ENCODE peak calls at places on chromosome 21, in five cellular contexts. O is sigmoid colon; Y is CD4-positive, alpha-beta memory T cell; D is cardiac muscle cell; G is A673. W is an unnamed sample. For H3K4me1, the result is how much of the 10 kb centered on the place peaks cover.

GRCh38 chr21:38984982-38985422 is 179.3 kb downstream of the ETS2 start:
- DNase-seq in O (no peak), Y (no peak), D (peak), G (peak), W (peak)

GRCh38 chr21:38806153-38806941 is 618 bp downstream of the ETS2 start:
- DNase-seq in O (peak), Y (peak), D (no peak), G (peak), W (peak)

GRCh38 chr21:39556176-39556575 is 56.6 kb upstream of the B3GALT5 start:
- DNase-seq in O (no peak), Y (no peak), D (no peak), G (no peak), W (no peak)

GRCh38 chr21:40186036-40186435 is 318.8 kb downstream of the PCP4 start:
- DNase-seq in O (no peak), Y (no peak), D (no peak), G (no peak), W (no peak)

GRCh38 chr21:28339403-28339802 is 653.3 kb downstream of the LTN1 start:
- DNase-seq in O (no peak), Y (no peak), D (no peak), G (no peak), W (no peak)

GRCh38 chr21:19510057-19510456 is 1106.5 kb upstream of the TMPRSS15 start:
- DNase-seq in O (no peak), Y (no peak), D (no peak), G (no peak), W (no peak)

GRCh38 chr21:39388038-39388810 is 39.3 kb upstream of the HMGN1 start:
- DNase-seq in O (peak), Y (peak), D (peak), G (peak), W (peak)

GRCh38 chr21:45323487-45324380 is 36.0 kb upstream of the POFUT2 start:
- DNase-seq in O (peak), Y (no peak), D (peak), G (no peak), W (no peak)

GRCh38 chr21:44520326-44521300 is 19.4 kb downstream of the KRTAP10-1 start:
- DNase-seq in O (peak), Y (no peak), D (no peak), G (no peak), W (no peak)

GRCh38 chr21:40200962-40201361 is 333.7 kb downstream of the PCP4 start:
- DNase-seq in O (no peak), Y (no peak), D (no peak), G (no peak), W (no peak)

GRCh38 chr21:31630062-31630711 is 29.3 kb upstream of the SOD1 start:
- DNase-seq in O (no peak), Y (no peak), D (peak), G (peak), W (no peak)

GRCh38 chr21:15425049-15425448 is 304.7 kb upstream of the USP25 start:
- DNase-seq in O (no peak), Y (no peak), D (no peak), G (no peak), W (no peak)

GRCh38 chr21:39736716-39737115 is 8.3 kb upstream of the IGSF5 start:
- DNase-seq in O (no peak), Y (no peak), D (no peak), G (no peak), W (no peak)

GRCh38 chr21:22855581-22855980 is 1857.4 kb downstream of the NCAM2 start:
- DNase-seq in O (no peak), Y (no peak), D (no peak), G (no peak), W (no peak)

GRCh38 chr21:40053007-40053406 is 185.8 kb downstream of the PCP4 start:
- DNase-seq in O (peak), Y (no peak), D (no peak), G (no peak), W (no peak)

GRCh38 chr21:29258626-29259335 is 39.9 kb upstream of the BACH1 start:
- DNase-seq in O (no peak), Y (no peak), D (peak), G (no peak), W (no peak)

GRCh38 chr21:31991356-31992331 is 118.8 kb downstream of the HUNK start:
- DNase-seq in O (no peak), Y (no peak), D (no peak), G (no peak), W (no peak)

GRCh38 chr21:29938968-29939858 is 583 bp downstream of the GRIK1 start:
- DNase-seq in O (peak), Y (no peak), D (peak), G (peak), W (peak)

GRCh38 chr21:39612233-39613028 is at the start of gene B3GALT5:
- DNase-seq in O (no peak), Y (no peak), D (no peak), G (peak), W (no peak)

GRCh38 chr21:39863111-39863510 is 4.1 kb upstream of the PCP4 start:
- DNase-seq in O (no peak), Y (no peak), D (no peak), G (no peak), W (no peak)

GRCh38 chr21:32797679-32798078 is 26.1 kb upstream of the PAXBP1 start:
- DNase-seq in O (no peak), Y (no peak), D (no peak), G (no peak), W (no peak)

GRCh38 chr21:45124596-45124995 is 50.2 kb downstream of the ADARB1 start:
- DNase-seq in O (no peak), Y (no peak), D (no peak), G (no peak), W (no peak)

GRCh38 chr21:14533555-14534400 is 12.3 kb downstream of the SAMSN1 start:
- DNase-seq in O (no peak), Y (peak), D (peak), G (peak), W (no peak)

DNA sequence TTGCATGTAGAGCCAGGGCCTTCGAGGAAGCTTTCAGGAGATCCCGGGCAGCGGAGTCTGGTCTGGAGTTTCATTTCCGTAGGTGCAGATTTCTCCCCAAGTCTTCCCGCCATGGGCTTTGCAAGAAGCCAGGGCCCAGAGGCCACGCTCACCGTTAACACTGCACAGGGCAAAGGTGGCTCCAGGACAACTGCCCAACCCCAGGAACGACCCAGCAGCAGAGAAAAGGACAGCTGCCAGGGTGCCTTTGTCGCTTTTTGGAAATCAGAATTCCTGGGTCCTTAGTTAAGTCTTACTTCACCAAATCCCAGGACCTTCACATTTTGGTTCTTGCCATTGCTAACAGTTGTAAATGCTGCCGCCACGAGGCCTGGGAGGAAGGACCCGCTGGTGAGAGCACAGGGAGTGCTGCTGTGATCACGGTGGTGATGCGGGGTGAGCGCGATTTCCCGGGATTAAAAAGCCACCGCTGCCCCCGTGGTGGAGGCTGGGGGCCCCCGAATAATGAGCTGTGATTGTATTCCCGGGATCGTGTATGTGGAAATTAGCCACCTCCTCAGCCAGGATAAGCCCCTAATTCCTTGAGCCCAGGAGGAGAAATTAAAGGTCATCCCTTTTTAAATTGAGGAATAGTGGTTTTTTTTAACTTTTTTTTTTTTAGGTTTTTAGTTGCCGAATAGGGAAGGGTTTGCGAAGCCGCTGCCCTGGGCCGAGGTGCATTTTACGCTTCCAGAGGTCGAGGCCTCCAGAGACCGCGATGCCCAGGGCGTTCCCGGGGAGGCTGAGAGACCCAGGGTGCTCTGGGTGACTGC is 8.2 kb downstream of the SIM2 start:
- DNase-seq in O (no peak), Y (no peak), D (peak), G (peak), W (no peak)
- H3K4me1 ChIP-seq in O (half or more), Y (under half), D (under half), G (under half), W (under half)

GRCh38 chr21:34523019-34523418 is 11.0 kb upstream of the KCNE1 start:
- DNase-seq in O (no peak), Y (no peak), D (no peak), G (no peak), W (no peak)
- H3K4me1 ChIP-seq in O (under half), Y (under half), D (under half), G (under half), W (under half)

DNA sequence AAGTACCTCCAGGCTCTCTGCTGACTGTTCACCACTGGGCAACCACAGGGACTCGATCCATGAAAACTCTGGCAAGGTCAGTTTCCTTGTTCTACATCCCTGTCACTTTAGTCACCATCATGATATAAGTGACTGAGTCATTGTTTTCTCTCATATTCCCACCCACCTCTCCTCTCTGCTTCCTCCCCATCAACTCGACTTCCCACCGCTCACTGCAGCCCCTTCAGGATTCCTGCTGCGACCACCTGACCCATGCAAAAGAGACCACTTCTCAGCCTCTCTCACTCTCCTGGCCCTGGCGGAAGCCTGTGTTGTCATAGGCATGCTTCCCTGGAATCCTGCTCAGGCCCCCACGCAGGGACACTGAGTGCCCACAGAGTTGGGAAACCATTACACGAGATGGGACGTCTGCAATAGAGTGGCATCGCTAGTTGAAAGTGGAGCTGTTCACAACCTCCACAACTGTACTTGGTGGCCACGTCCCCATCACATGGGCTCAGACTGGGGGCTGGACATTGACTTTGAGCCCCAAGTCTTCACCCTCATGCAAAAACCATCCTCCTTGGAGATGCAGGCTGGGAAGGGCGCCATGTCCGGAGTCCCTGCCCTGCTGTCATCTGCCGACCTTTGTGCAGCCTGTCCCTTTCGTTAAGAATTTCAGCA is 1.8 kb upstream of the TFF2 start:
- DNase-seq in O (peak), Y (no peak), D (no peak), G (no peak), W (no peak)
- H3K4me1 ChIP-seq in O (under half), Y (under half), D (under half), G (under half), W (under half)

DNA sequence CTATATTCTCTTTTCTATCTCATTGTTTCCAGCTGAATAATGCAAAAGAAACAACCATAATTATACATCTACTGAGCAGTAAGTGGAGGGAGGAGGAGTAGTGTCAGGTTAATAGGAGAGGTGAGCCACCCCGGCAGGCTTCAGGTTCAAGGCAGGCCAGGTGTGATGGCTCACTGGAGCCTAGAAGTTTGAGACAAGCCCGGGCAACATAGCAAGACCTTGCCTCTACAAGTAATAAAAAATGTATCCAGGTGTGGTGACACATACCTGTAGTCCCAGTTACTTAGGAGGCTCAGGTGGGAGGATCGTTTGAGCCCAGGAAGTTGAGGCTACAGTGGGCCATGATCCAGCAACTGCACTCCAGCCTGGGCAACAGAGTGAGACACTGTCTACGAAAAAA is 1.9 kb upstream of the DIP2A start:
- DNase-seq in O (no peak), Y (no peak), D (no peak), G (no peak), W (no peak)
- H3K4me1 ChIP-seq in O (under half), Y (under half), D (under half), G (under half), W (under half)

GRCh38 chr21:26117972-26118367 is 52.6 kb downstream of the APP start:
- DNase-seq in O (no peak), Y (no peak), D (no peak), G (no peak), W (no peak)
- H3K4me1 ChIP-seq in O (under half), Y (under half), D (under half), G (half or more), W (under half)

GRCh38 chr21:41641510-41641815 is 125.4 kb downstream of the RIPK4 start:
- DNase-seq in O (no peak), Y (no peak), D (no peak), G (no peak), W (no peak)

GRCh38 chr21:41638201-41638790 is 128.6 kb downstream of the RIPK4 start:
- DNase-seq in O (peak), Y (no peak), D (no peak), G (no peak), W (no peak)

GRCh38 chr21:41639336-41639735 is 127.5 kb downstream of the RIPK4 start:
- DNase-seq in O (no peak), Y (no peak), D (no peak), G (no peak), W (no peak)

GRCh38 chr21:41640756-41641509 is 125.9 kb downstream of the RIPK4 start:
- DNase-seq in O (no peak), Y (no peak), D (peak), G (peak), W (no peak)

DNA sequence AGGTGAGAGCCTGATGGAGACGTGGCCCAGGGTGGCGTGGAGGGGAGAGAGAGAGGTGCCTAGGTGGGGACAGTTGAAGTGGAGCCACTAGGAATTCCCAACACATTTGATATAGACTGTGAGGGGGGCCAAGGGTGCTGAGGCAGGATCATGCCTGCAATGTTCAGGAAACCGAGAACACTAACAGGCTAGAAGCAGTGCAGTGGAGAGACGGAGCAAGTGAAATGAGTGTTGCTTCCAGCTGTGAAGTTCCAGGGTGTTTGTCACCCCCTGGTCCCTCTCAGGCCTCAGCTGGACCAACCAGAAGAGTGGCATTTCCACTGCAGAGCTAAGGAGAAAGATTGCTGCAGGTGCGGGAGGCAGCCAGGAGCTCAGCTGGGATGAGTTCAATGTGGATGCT is 127.1 kb downstream of the RIPK4 start:
- DNase-seq in O (no peak), Y (no peak), D (no peak), G (no peak), W (no peak)
- H3K4me1 ChIP-seq in O (under half), Y (under half), D (under half), G (under half), W (under half)

W was measured in ovary.